ENCODE peak calls at places on chromosome 2, in seven cellular contexts. One of them, this sample, is unnamed.

GRCh38 chr2:117299451-117299850 is 515.0 kb upstream of the DDX18 start:
- DNase-seq in RWPE2: no peak
- DNase-seq in sigmoid colon: no peak
- DNase-seq in Peyer's patch: no peak
- DNase-seq in IMR-90: no peak
- DNase-seq in naive thymus-derived CD4-positive, alpha-beta T cell: no peak
- DNase-seq in PC-3: no peak
- DNase-seq in this sample: no peak

GRCh38 chr2:127516031-127516430 is 10.3 kb downstream of the IWS1 start:
- DNase-seq in RWPE2: no peak
- DNase-seq in sigmoid colon: peak; percentile 92
- DNase-seq in Peyer's patch: no peak
- DNase-seq in IMR-90: peak; percentile 27
- DNase-seq in naive thymus-derived CD4-positive, alpha-beta T cell: no peak
- DNase-seq in PC-3: no peak
- DNase-seq in this sample: peak; percentile 89

GRCh38 chr2:218003994-218004419 is 1.2 kb upstream of the TNS1 start:
- DNase-seq in RWPE2: no peak
- DNase-seq in sigmoid colon: peak; percentile 95
- DNase-seq in Peyer's patch: peak; percentile 70
- DNase-seq in IMR-90: peak; percentile 95
- DNase-seq in naive thymus-derived CD4-positive, alpha-beta T cell: no peak
- DNase-seq in PC-3: no peak
- DNase-seq in this sample: no peak

GRCh38 chr2:175049671-175050070 is 44.5 kb upstream of the CHN1 start:
- DNase-seq in RWPE2: no peak
- DNase-seq in sigmoid colon: no peak
- DNase-seq in Peyer's patch: no peak
- DNase-seq in IMR-90: peak; percentile 65
- DNase-seq in naive thymus-derived CD4-positive, alpha-beta T cell: no peak
- DNase-seq in PC-3: peak; percentile 19
- DNase-seq in this sample: no peak

GRCh38 chr2:23404426-23404825 is 19.4 kb downstream of the KLHL29 start:
- DNase-seq in RWPE2: no peak
- DNase-seq in sigmoid colon: peak; percentile 71
- DNase-seq in Peyer's patch: peak; percentile 59
- DNase-seq in IMR-90: peak; percentile 91
- DNase-seq in naive thymus-derived CD4-positive, alpha-beta T cell: peak; percentile 36
- DNase-seq in PC-3: peak; percentile 78
- DNase-seq in this sample: no peak

GRCh38 chr2:43791035-43791434 is 17.2 kb downstream of the DYNC2LI1 start:
- DNase-seq in RWPE2: no peak
- DNase-seq in sigmoid colon: no peak
- DNase-seq in Peyer's patch: no peak
- DNase-seq in IMR-90: no peak
- DNase-seq in naive thymus-derived CD4-positive, alpha-beta T cell: no peak
- DNase-seq in PC-3: no peak
- DNase-seq in this sample: no peak

GRCh38 chr2:229627728-229628127 is 86.6 kb downstream of the DNER start:
- DNase-seq in RWPE2: no peak
- DNase-seq in sigmoid colon: no peak
- DNase-seq in Peyer's patch: no peak
- DNase-seq in IMR-90: no peak
- DNase-seq in naive thymus-derived CD4-positive, alpha-beta T cell: no peak
- DNase-seq in PC-3: no peak
- DNase-seq in this sample: no peak

GRCh38 chr2:86280191-86280667 is 57.2 kb downstream of the REEP1 start:
- DNase-seq in RWPE2: no peak
- DNase-seq in sigmoid colon: peak; percentile 85
- DNase-seq in Peyer's patch: no peak
- DNase-seq in IMR-90: peak; percentile 18
- DNase-seq in naive thymus-derived CD4-positive, alpha-beta T cell: no peak
- DNase-seq in PC-3: no peak
- DNase-seq in this sample: no peak

GRCh38 chr2:100018312-100018711 is 124.1 kb downstream of the AFF3 start:
- DNase-seq in RWPE2: no peak
- DNase-seq in sigmoid colon: no peak
- DNase-seq in Peyer's patch: no peak
- DNase-seq in IMR-90: no peak
- DNase-seq in naive thymus-derived CD4-positive, alpha-beta T cell: no peak
- DNase-seq in PC-3: no peak
- DNase-seq in this sample: no peak

GRCh38 chr2:96527052-96527964 is 9.2 kb upstream of the ARID5A start:
- DNase-seq in RWPE2: peak; percentile 47
- DNase-seq in sigmoid colon: peak; percentile 69
- DNase-seq in Peyer's patch: peak; percentile 76
- DNase-seq in IMR-90: peak; percentile 18
- DNase-seq in naive thymus-derived CD4-positive, alpha-beta T cell: no peak
- DNase-seq in PC-3: no peak
- DNase-seq in this sample: peak; percentile 75

GRCh38 chr2:100018794-100019193 is 123.6 kb downstream of the AFF3 start:
- DNase-seq in RWPE2: no peak
- DNase-seq in sigmoid colon: no peak
- DNase-seq in Peyer's patch: no peak
- DNase-seq in IMR-90: peak; percentile 91
- DNase-seq in naive thymus-derived CD4-positive, alpha-beta T cell: no peak
- DNase-seq in PC-3: peak; percentile 64
- DNase-seq in this sample: no peak

GRCh38 chr2:148813603-148814065 is 61.4 kb upstream of the KIF5C start:
- DNase-seq in RWPE2: no peak
- DNase-seq in sigmoid colon: no peak
- DNase-seq in Peyer's patch: peak; percentile 74
- DNase-seq in IMR-90: no peak
- DNase-seq in naive thymus-derived CD4-positive, alpha-beta T cell: no peak
- DNase-seq in PC-3: no peak
- DNase-seq in this sample: no peak

GRCh38 chr2:143171817-143172216 is 42.6 kb downstream of the ARHGAP15 start:
- DNase-seq in RWPE2: no peak
- DNase-seq in sigmoid colon: no peak
- DNase-seq in Peyer's patch: no peak
- DNase-seq in IMR-90: peak; percentile 16
- DNase-seq in naive thymus-derived CD4-positive, alpha-beta T cell: no peak
- DNase-seq in PC-3: peak; percentile 20
- DNase-seq in this sample: no peak

DNA sequence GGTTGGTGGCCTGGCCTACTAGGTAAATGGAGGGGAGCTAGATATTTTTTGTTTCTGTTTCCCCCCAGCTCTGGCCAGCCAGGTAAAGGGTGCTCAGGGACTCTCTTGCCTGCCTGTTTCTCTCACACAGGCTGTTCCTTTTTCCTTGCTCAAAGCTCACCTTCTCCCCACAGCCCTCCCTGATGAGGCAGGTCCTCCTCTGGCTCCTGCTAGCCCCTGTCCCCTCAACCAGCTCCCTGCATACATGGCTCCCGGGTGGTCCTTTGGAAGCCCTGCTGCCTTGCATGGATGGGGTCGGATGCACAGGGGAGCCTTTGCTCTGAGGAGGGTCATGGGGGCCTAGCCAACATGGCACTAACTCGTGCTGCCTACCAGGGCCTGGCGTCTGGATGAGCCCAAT is 27.8 kb downstream of the DYSF start:
- DNase-seq in RWPE2: no peak
- DNase-seq in sigmoid colon: peak; percentile 54
- DNase-seq in Peyer's patch: peak; percentile 34
- DNase-seq in IMR-90: no peak
- DNase-seq in naive thymus-derived CD4-positive, alpha-beta T cell: no peak
- DNase-seq in PC-3: no peak
- DNase-seq in this sample: no peak
- H3K27ac ChIP-seq in RWPE2: no peak overlapping the region
- H3K27ac ChIP-seq in sigmoid colon: no peak overlapping the region
- H3K27ac ChIP-seq in Peyer's patch: no peak overlapping the region
- H3K27ac ChIP-seq in IMR-90: no peak overlapping the region
- H3K27ac ChIP-seq in naive thymus-derived CD4-positive, alpha-beta T cell: no peak overlapping the region
- H3K27ac ChIP-seq in PC-3: no peak overlapping the region
- H3K27ac ChIP-seq in this sample: no peak overlapping the region

GRCh38 chr2:2226326-2226725 is 104.7 kb downstream of the MYT1L start:
- DNase-seq in RWPE2: no peak
- DNase-seq in sigmoid colon: no peak
- DNase-seq in Peyer's patch: no peak
- DNase-seq in IMR-90: no peak
- DNase-seq in naive thymus-derived CD4-positive, alpha-beta T cell: no peak
- DNase-seq in PC-3: no peak
- DNase-seq in this sample: no peak

GRCh38 chr2:2232167-2232566 is 98.9 kb downstream of the MYT1L start:
- DNase-seq in RWPE2: no peak
- DNase-seq in sigmoid colon: no peak
- DNase-seq in Peyer's patch: no peak
- DNase-seq in IMR-90: no peak
- DNase-seq in naive thymus-derived CD4-positive, alpha-beta T cell: no peak
- DNase-seq in PC-3: no peak
- DNase-seq in this sample: no peak

GRCh38 chr2:2233171-2233826 is 97.8 kb downstream of the MYT1L start:
- DNase-seq in RWPE2: no peak
- DNase-seq in sigmoid colon: no peak
- DNase-seq in Peyer's patch: no peak
- DNase-seq in IMR-90: no peak
- DNase-seq in naive thymus-derived CD4-positive, alpha-beta T cell: no peak
- DNase-seq in PC-3: no peak
- DNase-seq in this sample: no peak

GRCh38 chr2:2234398-2234797 is 96.7 kb downstream of the MYT1L start:
- DNase-seq in RWPE2: no peak
- DNase-seq in sigmoid colon: no peak
- DNase-seq in Peyer's patch: no peak
- DNase-seq in IMR-90: no peak
- DNase-seq in naive thymus-derived CD4-positive, alpha-beta T cell: no peak
- DNase-seq in PC-3: no peak
- DNase-seq in this sample: no peak

GRCh38 chr2:2229898-2230817 is 100.9 kb downstream of the MYT1L start:
- DNase-seq in RWPE2: no peak
- DNase-seq in sigmoid colon: no peak
- DNase-seq in Peyer's patch: no peak
- DNase-seq in IMR-90: no peak
- DNase-seq in naive thymus-derived CD4-positive, alpha-beta T cell: no peak
- DNase-seq in PC-3: peak; percentile 7
- DNase-seq in this sample: no peak
- H3K4me1 ChIP-seq in RWPE2: no peaks in the 10 kb centered on the region
- H3K4me1 ChIP-seq in sigmoid colon: no peaks in the 10 kb centered on the region
- H3K4me1 ChIP-seq in Peyer's patch: no peaks in the 10 kb centered on the region
- H3K4me1 ChIP-seq in IMR-90: no peaks in the 10 kb centered on the region
- H3K4me1 ChIP-seq in naive thymus-derived CD4-positive, alpha-beta T cell: no peaks in the 10 kb centered on the region
- H3K4me1 ChIP-seq in PC-3: no peaks in the 10 kb centered on the region
- H3K4me1 ChIP-seq in this sample: no peaks in the 10 kb centered on the region

GRCh38 chr2:157875720-157876065 is 437 bp downstream of the ACVR1 start:
- DNase-seq in RWPE2: no peak
- DNase-seq in sigmoid colon: peak; percentile 75
- DNase-seq in Peyer's patch: peak; percentile 75
- DNase-seq in IMR-90: no peak
- DNase-seq in naive thymus-derived CD4-positive, alpha-beta T cell: peak; percentile 66
- DNase-seq in PC-3: peak; percentile 36
- DNase-seq in this sample: peak; percentile 93

GRCh38 chr2:157874997-157875719 is 972 bp downstream of the ACVR1 start:
- DNase-seq in RWPE2: no peak
- DNase-seq in sigmoid colon: peak; percentile 71
- DNase-seq in Peyer's patch: peak; percentile 66
- DNase-seq in IMR-90: peak; percentile 93
- DNase-seq in naive thymus-derived CD4-positive, alpha-beta T cell: peak; percentile 23
- DNase-seq in PC-3: peak; percentile 66
- DNase-seq in this sample: peak; percentile 42

GRCh38 chr2:157872791-157873190 is 3.3 kb downstream of the ACVR1 start:
- DNase-seq in RWPE2: no peak
- DNase-seq in sigmoid colon: no peak
- DNase-seq in Peyer's patch: no peak
- DNase-seq in IMR-90: peak; percentile 43
- DNase-seq in naive thymus-derived CD4-positive, alpha-beta T cell: no peak
- DNase-seq in PC-3: no peak
- DNase-seq in this sample: no peak

GRCh38 chr2:157876066-157876770 is at the start of gene ACVR1:
- DNase-seq in RWPE2: peak; percentile 93
- DNase-seq in sigmoid colon: peak; percentile 98
- DNase-seq in Peyer's patch: peak; percentile 97
- DNase-seq in IMR-90: peak; percentile 98
- DNase-seq in naive thymus-derived CD4-positive, alpha-beta T cell: peak; percentile 73
- DNase-seq in PC-3: peak; percentile 97
- DNase-seq in this sample: peak; percentile 96

GRCh38 chr2:157874278-157874825 is 1.8 kb downstream of the ACVR1 start:
- DNase-seq in RWPE2: no peak
- DNase-seq in sigmoid colon: no peak
- DNase-seq in Peyer's patch: no peak
- DNase-seq in IMR-90: no peak
- DNase-seq in naive thymus-derived CD4-positive, alpha-beta T cell: no peak
- DNase-seq in PC-3: no peak
- DNase-seq in this sample: no peak
- H3K27ac ChIP-seq in RWPE2: peak overlapping the region; percentile 82
- H3K27ac ChIP-seq in sigmoid colon: peak overlapping the region; percentile 97
- H3K27ac ChIP-seq in Peyer's patch: peak overlapping the region; percentile 99
- H3K27ac ChIP-seq in IMR-90: peak overlapping the region; percentile 98
- H3K27ac ChIP-seq in naive thymus-derived CD4-positive, alpha-beta T cell: peak overlapping the region; percentile 70
- H3K27ac ChIP-seq in PC-3: no peak overlapping the region
- H3K27ac ChIP-seq in this sample: peak overlapping the region; percentile 95

GRCh38 chr2:222796413-222797103 is 64.3 kb upstream of the ACSL3 start:
- DNase-seq in RWPE2: no peak
- DNase-seq in sigmoid colon: no peak
- DNase-seq in Peyer's patch: no peak
- DNase-seq in IMR-90: peak; percentile 53
- DNase-seq in naive thymus-derived CD4-positive, alpha-beta T cell: no peak
- DNase-seq in PC-3: peak; percentile 87
- DNase-seq in this sample: no peak

GRCh38 chr2:222794585-222795579 is 66.0 kb upstream of the ACSL3 start:
- DNase-seq in RWPE2: no peak
- DNase-seq in sigmoid colon: no peak
- DNase-seq in Peyer's patch: no peak
- DNase-seq in IMR-90: no peak
- DNase-seq in naive thymus-derived CD4-positive, alpha-beta T cell: no peak
- DNase-seq in PC-3: no peak
- DNase-seq in this sample: no peak

GRCh38 chr2:222797308-222797707 is 63.5 kb upstream of the ACSL3 start:
- DNase-seq in RWPE2: no peak
- DNase-seq in sigmoid colon: no peak
- DNase-seq in Peyer's patch: no peak
- DNase-seq in IMR-90: peak; percentile 34
- DNase-seq in naive thymus-derived CD4-positive, alpha-beta T cell: peak; percentile 4
- DNase-seq in PC-3: peak; percentile 40
- DNase-seq in this sample: no peak

GRCh38 chr2:222797871-222798270 is 63.0 kb upstream of the ACSL3 start:
- DNase-seq in RWPE2: no peak
- DNase-seq in sigmoid colon: no peak
- DNase-seq in Peyer's patch: no peak
- DNase-seq in IMR-90: no peak
- DNase-seq in naive thymus-derived CD4-positive, alpha-beta T cell: no peak
- DNase-seq in PC-3: no peak
- DNase-seq in this sample: no peak

DNA sequence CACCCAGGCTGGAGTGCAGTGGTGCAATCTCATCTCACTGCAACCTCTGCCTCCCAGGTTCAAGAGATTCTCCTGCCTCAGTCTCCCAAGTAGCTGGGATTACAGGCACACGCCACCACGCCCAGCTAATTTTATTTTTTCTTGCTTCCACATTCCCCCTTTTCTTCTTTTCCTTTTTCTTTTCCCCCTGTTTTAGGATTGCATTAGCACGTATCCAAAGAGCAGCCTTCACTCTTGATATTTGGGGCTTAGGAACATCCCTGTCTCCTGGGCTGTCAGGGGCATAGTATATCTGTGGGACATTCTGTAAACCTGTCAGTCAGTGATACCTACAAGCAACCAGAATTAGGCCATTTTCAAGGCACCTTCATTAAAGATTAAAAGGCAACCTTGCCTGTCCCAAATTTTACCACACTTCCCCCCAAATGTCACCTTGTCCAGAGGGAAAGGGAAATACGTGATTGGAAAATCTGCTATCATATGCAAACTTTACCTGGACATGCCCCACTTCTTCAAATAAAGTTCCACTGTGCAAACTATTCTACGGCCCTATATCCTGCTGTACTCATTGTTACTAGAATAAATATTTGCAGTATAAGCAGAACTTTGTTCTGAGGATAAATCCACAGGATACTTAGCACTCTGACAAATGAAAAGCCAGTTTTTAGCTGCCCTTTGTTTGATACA is 65.0 kb upstream of the ACSL3 start:
- DNase-seq in RWPE2: no peak
- DNase-seq in sigmoid colon: no peak
- DNase-seq in Peyer's patch: no peak
- DNase-seq in IMR-90: no peak
- DNase-seq in naive thymus-derived CD4-positive, alpha-beta T cell: no peak
- DNase-seq in PC-3: peak; percentile 47
- DNase-seq in this sample: no peak
- H3K4me1 ChIP-seq in RWPE2: peaks cover 12% of the 10 kb centered on the region
- H3K4me1 ChIP-seq in sigmoid colon: peaks cover 19% of the 10 kb centered on the region
- H3K4me1 ChIP-seq in Peyer's patch: no peaks in the 10 kb centered on the region
- H3K4me1 ChIP-seq in IMR-90: peaks cover 11% of the 10 kb centered on the region
- H3K4me1 ChIP-seq in naive thymus-derived CD4-positive, alpha-beta T cell: no peaks in the 10 kb centered on the region
- H3K4me1 ChIP-seq in PC-3: peaks cover 26% of the 10 kb centered on the region
- H3K4me1 ChIP-seq in this sample: peaks cover 62% of the 10 kb centered on the region

This sample was measured in left lung.